ENCODE peak calls at places on chromosomes 5 and 9, in six cellular contexts. One of them, this sample, is unnamed.

GRCh38 chr9:98109052-98109451 is 10.0 kb downstream of the TRIM14 start:
- DNase-seq in mesenchymal stem cell: no peak
- DNase-seq in IMR-90: no peak
- DNase-seq in neuronal stem cell: no peak
- DNase-seq in H1: no peak
- DNase-seq in trophoblast cell: no peak
- DNase-seq in this sample: no peak

GRCh38 chr9:130343445-130343918 is 77.9 kb downstream of the HMCN2 start:
- DNase-seq in mesenchymal stem cell: no peak
- DNase-seq in IMR-90: no peak
- DNase-seq in neuronal stem cell: peak; percentile 60
- DNase-seq in H1: peak; percentile 95
- DNase-seq in trophoblast cell: no peak
- DNase-seq in this sample: peak; percentile 79

GRCh38 chr5:61162832-61163567 is 732 bp upstream of the SMIM15 start:
- DNase-seq in mesenchymal stem cell: peak; percentile 49
- DNase-seq in IMR-90: peak; percentile 36
- DNase-seq in neuronal stem cell: no peak
- DNase-seq in H1: no peak
- DNase-seq in trophoblast cell: no peak
- DNase-seq in this sample: no peak

GRCh38 chr5:117881426-117882230 is 1106.7 kb downstream of the DTWD2 start:
- DNase-seq in mesenchymal stem cell: no peak
- DNase-seq in IMR-90: no peak
- DNase-seq in neuronal stem cell: no peak
- DNase-seq in H1: no peak
- DNase-seq in trophoblast cell: no peak
- DNase-seq in this sample: no peak

GRCh38 chr5:72378636-72379289 is 58.6 kb downstream of the PTCD2 start:
- DNase-seq in mesenchymal stem cell: peak; percentile 63
- DNase-seq in IMR-90: peak; percentile 86
- DNase-seq in neuronal stem cell: no peak
- DNase-seq in H1: no peak
- DNase-seq in trophoblast cell: peak; percentile 61
- DNase-seq in this sample: no peak

GRCh38 chr5:127840809-127841208 is 137.6 kb downstream of the CCDC192 start:
- DNase-seq in mesenchymal stem cell: no peak
- DNase-seq in IMR-90: no peak
- DNase-seq in neuronal stem cell: no peak
- DNase-seq in H1: no peak
- DNase-seq in trophoblast cell: no peak
- DNase-seq in this sample: no peak

GRCh38 chr9:114156658-114157421 is 1.5 kb downstream of the COL27A1 start:
- DNase-seq in mesenchymal stem cell: peak; percentile 90
- DNase-seq in IMR-90: peak; percentile 84
- DNase-seq in neuronal stem cell: no peak
- DNase-seq in H1: peak; percentile 64
- DNase-seq in trophoblast cell: peak; percentile 33
- DNase-seq in this sample: peak; percentile 55

GRCh38 chr5:74382115-74382514 is 258.4 kb downstream of the ENC1 start:
- DNase-seq in mesenchymal stem cell: no peak
- DNase-seq in IMR-90: no peak
- DNase-seq in neuronal stem cell: no peak
- DNase-seq in H1: no peak
- DNase-seq in trophoblast cell: no peak
- DNase-seq in this sample: no peak

GRCh38 chr5:40681351-40682311 is 1.9 kb downstream of the PTGER4 start:
- DNase-seq in mesenchymal stem cell: peak; percentile 38
- DNase-seq in IMR-90: no peak
- DNase-seq in neuronal stem cell: no peak
- DNase-seq in H1: peak; percentile 71
- DNase-seq in trophoblast cell: no peak
- DNase-seq in this sample: peak; percentile 63

DNA sequence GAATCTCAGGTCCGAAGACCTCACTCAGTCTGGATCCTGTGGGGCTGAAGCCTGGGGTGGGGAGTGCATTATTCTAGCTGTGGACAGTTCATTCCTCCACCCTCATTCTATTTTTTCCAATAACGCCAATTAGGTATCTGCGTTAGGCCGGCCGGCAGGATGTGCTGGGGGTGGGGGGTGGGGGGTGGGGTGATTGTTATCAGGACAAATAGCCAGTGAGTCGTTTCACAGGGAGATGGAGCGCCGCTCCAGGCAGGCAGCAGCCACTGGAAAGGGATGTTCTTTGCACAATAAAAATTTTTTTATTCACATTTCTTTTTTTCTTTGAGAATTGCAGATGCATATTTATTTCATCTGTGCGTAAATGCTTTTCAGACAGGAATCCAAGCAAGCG is 4.0 kb downstream of the LMX1B start:
- DNase-seq in mesenchymal stem cell: no peak
- DNase-seq in IMR-90: no peak
- DNase-seq in neuronal stem cell: no peak
- DNase-seq in H1: no peak
- DNase-seq in trophoblast cell: no peak
- DNase-seq in this sample: peak; percentile 43
- H3K14ac ChIP-seq in mesenchymal stem cell: no peak overlapping the region
- H3K14ac ChIP-seq in IMR-90: no peak overlapping the region
- H3K14ac ChIP-seq in neuronal stem cell: no peak overlapping the region
- H3K14ac ChIP-seq in H1: no peak overlapping the region
- H3K14ac ChIP-seq in trophoblast cell: no peak overlapping the region
- H3K14ac ChIP-seq in this sample: no peak overlapping the region

DNA sequence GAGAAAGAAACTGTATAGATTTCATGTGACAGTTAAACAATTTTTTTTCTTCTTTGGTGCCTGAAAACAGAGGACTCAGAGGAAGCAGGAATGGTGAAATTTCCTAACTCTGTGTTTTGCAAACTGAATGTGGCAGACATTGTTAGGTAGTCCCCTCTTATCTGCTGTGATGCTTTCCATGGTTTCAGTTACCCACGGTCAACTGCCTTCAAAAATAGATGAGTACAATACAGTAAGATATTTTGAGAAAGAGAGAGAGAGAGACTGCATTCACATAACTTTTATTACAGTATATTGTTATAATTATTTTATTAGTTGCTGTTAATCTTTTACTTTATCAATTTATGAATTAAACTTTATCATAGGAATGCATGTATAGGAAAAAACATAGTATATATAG is 627.2 kb downstream of the CCDC171 start:
- DNase-seq in mesenchymal stem cell: no peak
- DNase-seq in IMR-90: no peak
- DNase-seq in neuronal stem cell: no peak
- DNase-seq in H1: no peak
- DNase-seq in trophoblast cell: no peak
- DNase-seq in this sample: no peak
- H3K14ac ChIP-seq in mesenchymal stem cell: no peak overlapping the region
- H3K14ac ChIP-seq in IMR-90: peak overlapping the region; percentile 38
- H3K14ac ChIP-seq in neuronal stem cell: no peak overlapping the region
- H3K14ac ChIP-seq in H1: no peak overlapping the region
- H3K14ac ChIP-seq in trophoblast cell: no peak overlapping the region
- H3K14ac ChIP-seq in this sample: no peak overlapping the region

DNA sequence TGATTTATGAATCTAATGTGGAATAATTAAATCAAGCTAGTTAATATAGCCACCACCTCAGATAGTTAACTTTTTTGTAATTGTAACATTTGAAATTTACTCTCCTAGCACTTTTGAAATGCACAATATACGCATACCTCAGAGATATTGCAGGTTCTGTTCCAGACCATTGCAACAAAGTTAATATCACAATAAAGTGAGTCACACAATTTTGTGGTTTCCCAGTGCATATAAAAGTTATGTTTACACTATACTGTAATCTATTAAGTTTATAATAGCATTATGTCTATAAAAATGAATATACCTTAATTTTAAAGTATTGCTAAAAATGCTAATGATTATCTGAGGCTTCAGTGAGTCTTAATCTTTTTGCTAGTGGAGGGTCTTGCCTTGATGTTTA is 235.2 kb upstream of the ADAMTSL1 start:
- DNase-seq in mesenchymal stem cell: no peak
- DNase-seq in IMR-90: peak; percentile 56
- DNase-seq in neuronal stem cell: no peak
- DNase-seq in H1: no peak
- DNase-seq in trophoblast cell: no peak
- DNase-seq in this sample: no peak
- H3K14ac ChIP-seq in mesenchymal stem cell: no peak overlapping the region
- H3K14ac ChIP-seq in IMR-90: no peak overlapping the region
- H3K14ac ChIP-seq in neuronal stem cell: no peak overlapping the region
- H3K14ac ChIP-seq in H1: no peak overlapping the region
- H3K14ac ChIP-seq in trophoblast cell: no peak overlapping the region
- H3K14ac ChIP-seq in this sample: no peak overlapping the region

GRCh38 chr5:181092428-181092827 is 38.5 kb downstream of the OR2V1 start:
- DNase-seq in mesenchymal stem cell: no peak
- DNase-seq in IMR-90: no peak
- DNase-seq in neuronal stem cell: no peak
- DNase-seq in H1: no peak
- DNase-seq in trophoblast cell: no peak
- DNase-seq in this sample: no peak

GRCh38 chr5:181086410-181087229 is 44.3 kb downstream of the OR2V1 start:
- DNase-seq in mesenchymal stem cell: no peak
- DNase-seq in IMR-90: no peak
- DNase-seq in neuronal stem cell: no peak
- DNase-seq in H1: no peak
- DNase-seq in trophoblast cell: no peak
- DNase-seq in this sample: no peak

GRCh38 chr5:181088289-181088688 is 42.7 kb downstream of the OR2V1 start:
- DNase-seq in mesenchymal stem cell: no peak
- DNase-seq in IMR-90: no peak
- DNase-seq in neuronal stem cell: no peak
- DNase-seq in H1: no peak
- DNase-seq in trophoblast cell: no peak
- DNase-seq in this sample: peak; percentile 76

GRCh38 chr5:181084631-181085195 is 44.6 kb downstream of the BTNL9 start:
- DNase-seq in mesenchymal stem cell: no peak
- DNase-seq in IMR-90: no peak
- DNase-seq in neuronal stem cell: no peak
- DNase-seq in H1: no peak
- DNase-seq in trophoblast cell: no peak
- DNase-seq in this sample: no peak

GRCh38 chr5:181087309-181087708 is 43.7 kb downstream of the OR2V1 start:
- DNase-seq in mesenchymal stem cell: no peak
- DNase-seq in IMR-90: no peak
- DNase-seq in neuronal stem cell: no peak
- DNase-seq in H1: no peak
- DNase-seq in trophoblast cell: no peak
- DNase-seq in this sample: no peak
- H3K14ac ChIP-seq in mesenchymal stem cell: no peak overlapping the region
- H3K14ac ChIP-seq in IMR-90: no peak overlapping the region
- H3K14ac ChIP-seq in neuronal stem cell: no peak overlapping the region
- H3K14ac ChIP-seq in H1: no peak overlapping the region
- H3K14ac ChIP-seq in trophoblast cell: no peak overlapping the region
- H3K14ac ChIP-seq in this sample: no peak overlapping the region

DNA sequence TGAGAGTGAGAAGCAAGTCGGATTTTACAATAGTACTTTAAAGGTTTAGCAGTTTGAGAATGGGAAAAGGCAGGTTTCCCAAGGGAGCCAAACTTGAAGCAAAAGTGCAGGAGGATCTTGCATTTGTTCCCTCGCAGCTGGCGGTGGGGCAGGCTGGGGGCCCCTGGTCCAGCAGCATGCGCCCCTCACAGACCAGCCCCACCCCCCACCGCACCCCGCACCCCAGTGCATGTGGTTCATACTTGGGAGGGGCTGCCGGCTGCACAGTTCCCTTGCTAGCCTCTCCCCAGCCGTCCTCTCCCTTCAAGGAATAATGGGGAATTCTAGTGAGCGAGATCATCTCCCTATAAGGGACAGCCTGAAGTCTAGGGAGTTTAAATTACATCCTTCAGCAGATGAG is 273.1 kb upstream of the IRX2 start:
- DNase-seq in mesenchymal stem cell: no peak
- DNase-seq in IMR-90: no peak
- DNase-seq in neuronal stem cell: no peak
- DNase-seq in H1: no peak
- DNase-seq in trophoblast cell: no peak
- DNase-seq in this sample: no peak
- H3K14ac ChIP-seq in mesenchymal stem cell: no peak overlapping the region
- H3K14ac ChIP-seq in IMR-90: no peak overlapping the region
- H3K14ac ChIP-seq in neuronal stem cell: no peak overlapping the region
- H3K14ac ChIP-seq in H1: no peak overlapping the region
- H3K14ac ChIP-seq in trophoblast cell: no peak overlapping the region
- H3K14ac ChIP-seq in this sample: no peak overlapping the region

GRCh38 chr5:121793791-121794190 is 57.9 kb upstream of the FTMT start:
- DNase-seq in mesenchymal stem cell: no peak
- DNase-seq in IMR-90: no peak
- DNase-seq in neuronal stem cell: no peak
- DNase-seq in H1: no peak
- DNase-seq in trophoblast cell: peak; percentile 17
- DNase-seq in this sample: no peak

GRCh38 chr5:121797677-121798518 is 53.8 kb upstream of the FTMT start:
- DNase-seq in mesenchymal stem cell: no peak
- DNase-seq in IMR-90: no peak
- DNase-seq in neuronal stem cell: peak; percentile 54
- DNase-seq in H1: peak; percentile 45
- DNase-seq in trophoblast cell: peak; percentile 23
- DNase-seq in this sample: no peak

DNA sequence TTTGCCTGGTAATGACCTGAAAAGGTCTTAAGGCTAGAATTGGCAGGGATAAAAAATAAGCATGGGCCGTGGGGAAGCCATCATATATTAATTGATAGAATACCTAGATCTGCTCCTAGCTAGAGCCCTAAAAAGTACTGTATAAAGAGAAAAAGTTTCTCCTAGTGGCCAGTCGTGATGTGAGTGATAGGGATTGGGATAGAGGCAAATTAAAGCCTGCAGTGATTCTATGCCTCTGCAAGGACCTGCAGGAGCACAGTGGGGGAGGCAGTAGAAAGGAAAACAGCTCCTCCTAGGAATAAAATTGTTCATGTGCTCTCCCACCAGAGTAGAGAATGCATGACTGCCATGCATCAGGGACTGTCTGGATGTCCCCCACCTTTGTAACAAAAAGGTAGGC is 56.2 kb upstream of the FTMT start:
- DNase-seq in mesenchymal stem cell: no peak
- DNase-seq in IMR-90: no peak
- DNase-seq in neuronal stem cell: no peak
- DNase-seq in H1: no peak
- DNase-seq in trophoblast cell: no peak
- DNase-seq in this sample: peak; percentile 31
- H3K14ac ChIP-seq in mesenchymal stem cell: no peak overlapping the region
- H3K14ac ChIP-seq in IMR-90: no peak overlapping the region
- H3K14ac ChIP-seq in neuronal stem cell: no peak overlapping the region
- H3K14ac ChIP-seq in H1: no peak overlapping the region
- H3K14ac ChIP-seq in trophoblast cell: no peak overlapping the region
- H3K14ac ChIP-seq in this sample: no peak overlapping the region